ENCODE peak calls at places on chromosomes 5 and 9, in seven cellular contexts. U is HCEC 1CT; K is dermis microvascular lymphatic vessel endothelial cell; A is hippocampal formation; F is putamen; Y is GM18507; S is stimulated activated CD8-positive, alpha-beta memory T cell treated with anti-CD3 and anti-CD28 coated beads, Interleukin-15, amount 100 ng/mL, for 48 hours. N is an unnamed sample.
A peak's percentile ranks its signal among the peaks of the same experiment; 100 is the strongest.

GRCh38 chr9:32248189-32248712 is 136.2 kb upstream of the ACO1 start:
- DNase-seq in U (no peak), K (no peak), A (no peak), F (no peak), Y (no peak), S (no peak), N (no peak)

GRCh38 chr9:132008871-132009812 is 70.5 kb downstream of the MED27 start:
- DNase-seq in U (peak; percentile 39), K (no peak), A (no peak), F (no peak), Y (no peak), S (no peak), N (no peak)

GRCh38 chr9:71036501-71036900 is 84.9 kb downstream of the TRPM3 start:
- DNase-seq in U (no peak), K (peak; percentile 21), A (peak; percentile 38), F (peak; percentile 20), Y (no peak), S (no peak), N (no peak)

GRCh38 chr9:137984520-137985257 is 107.1 kb downstream of the CACNA1B start:
- DNase-seq in U (no peak), K (no peak), A (no peak), F (no peak), Y (no peak), S (no peak), N (no peak)

GRCh38 chr9:15592317-15592716 is 39.5 kb downstream of the CCDC171 start:
- DNase-seq in U (no peak), K (no peak), A (no peak), F (no peak), Y (no peak), S (no peak), N (no peak)

GRCh38 chr5:93581738-93582414 is 857 bp upstream of the NR2F1-AS1 start:
- DNase-seq in U (peak; percentile 81), K (no peak), A (no peak), F (no peak), Y (no peak), S (no peak), N (no peak)

GRCh38 chr9:27247756-27248155 is 49.2 kb downstream of the EQTN start:
- DNase-seq in U (peak; percentile 63), K (peak; percentile 7), A (peak; percentile 21), F (peak; percentile 5), Y (no peak), S (no peak), N (peak; percentile 5)

GRCh38 chr9:70802206-70802605 is 319.2 kb downstream of the TRPM3 start:
- DNase-seq in U (peak; percentile 75), K (no peak), A (no peak), F (no peak), Y (no peak), S (no peak), N (no peak)

GRCh38 chr5:176536132-176536901 is 885 bp downstream of the RNF44 start:
- DNase-seq in U (peak; percentile 67), K (no peak), A (peak; percentile 57), F (peak; percentile 77), Y (peak; percentile 65), S (peak; percentile 72), N (peak; percentile 78)

GRCh38 chr9:81826541-81826906 is 101.7 kb upstream of the SPATA31D4 start:
- DNase-seq in U (no peak), K (no peak), A (peak; percentile 96), F (peak; percentile 98), Y (no peak), S (no peak), N (no peak)

GRCh38 chr9:134403682-134404301 is 77.5 kb downstream of the RXRA start:
- DNase-seq in U (no peak), K (no peak), A (peak; percentile 5), F (peak; percentile 34), Y (no peak), S (peak; percentile 23), N (peak; percentile 67)

GRCh38 chr5:143569722-143570567 is 166.5 kb upstream of the NR3C1 start:
- DNase-seq in U (no peak), K (no peak), A (no peak), F (no peak), Y (no peak), S (no peak), N (no peak)

GRCh38 chr9:35079041-35079425 is 709 bp downstream of the FANCG start:
- DNase-seq in U (no peak), K (no peak), A (no peak), F (no peak), Y (no peak), S (no peak), N (no peak)

GRCh38 chr9:87781331-87781730 is 55.4 kb downstream of the CTSL start:
- DNase-seq in U (no peak), K (no peak), A (no peak), F (no peak), Y (no peak), S (no peak), N (no peak)

GRCh38 chr5:133297293-133297692 is 245.5 kb downstream of the HSPA4 start:
- DNase-seq in U (no peak), K (no peak), A (no peak), F (no peak), Y (no peak), S (no peak), N (no peak)

GRCh38 chr9:69500925-69501324 is 171.2 kb downstream of the APBA1 start:
- DNase-seq in U (no peak), K (no peak), A (no peak), F (no peak), Y (no peak), S (no peak), N (no peak)

GRCh38 chr9:68560131-68560844 is 19.6 kb upstream of the TMEM252 start:
- DNase-seq in U (no peak), K (peak; percentile 96), A (no peak), F (no peak), Y (peak; percentile 29), S (peak; percentile 25), N (no peak)

GRCh38 chr5:14591548-14591947 is 10.0 kb downstream of the OTULINL start:
- DNase-seq in U (peak; percentile 27), K (peak; percentile 45), A (no peak), F (no peak), Y (no peak), S (no peak), N (no peak)

GRCh38 chr5:43649256-43649655 is 46.3 kb downstream of the NNT start:
- DNase-seq in U (peak; percentile 14), K (no peak), A (no peak), F (no peak), Y (no peak), S (no peak), N (no peak)

GRCh38 chr5:143436871-143437270 is 33.4 kb upstream of the NR3C1 start:
- DNase-seq in U (peak; percentile 28), K (no peak), A (no peak), F (no peak), Y (no peak), S (no peak), N (no peak)

GRCh38 chr9:114382951-114383865 is 4.6 kb downstream of the AKNA start:
- DNase-seq in U (peak; percentile 11), K (no peak), A (no peak), F (no peak), Y (no peak), S (peak; percentile 76), N (no peak)

GRCh38 chr9:69115621-69116020 is 58.5 kb upstream of the TJP2 start:
- DNase-seq in U (peak; percentile 49), K (no peak), A (no peak), F (no peak), Y (no peak), S (no peak), N (no peak)

GRCh38 chr5:44332360-44332971 is 56.8 kb downstream of the FGF10 start:
- DNase-seq in U (peak; percentile 28), K (peak; percentile 30), A (no peak), F (no peak), Y (no peak), S (no peak), N (no peak)